ENCODE peak calls at places on chromosomes 6 and 20, in seven cellular contexts. One of them, this sample, is unnamed.
A peak's percentile ranks its signal among the peaks of the same experiment; 100 is the strongest.

GRCh38 chr6:37485259-37485658 is 14.4 kb downstream of the CCDC167 start:
- DNase-seq in HCT116: no peak
- DNase-seq in K562: peak; percentile 64
- DNase-seq in HepG2: no peak
- DNase-seq in SK-N-SH: peak; percentile 56
- DNase-seq in H1: no peak
- DNase-seq in GM12878: no peak
- DNase-seq in this sample: no peak

GRCh38 chr20:61186771-61187170 is 65.3 kb upstream of the CDH4 start:
- DNase-seq in HCT116: no peak
- DNase-seq in K562: no peak
- DNase-seq in HepG2: no peak
- DNase-seq in SK-N-SH: no peak
- DNase-seq in H1: no peak
- DNase-seq in GM12878: no peak
- DNase-seq in this sample: no peak

GRCh38 chr6:55176958-55177357 is 2.6 kb downstream of the HCRTR2 start:
- DNase-seq in HCT116: no peak
- DNase-seq in K562: no peak
- DNase-seq in HepG2: no peak
- DNase-seq in SK-N-SH: no peak
- DNase-seq in H1: no peak
- DNase-seq in GM12878: no peak
- DNase-seq in this sample: no peak

GRCh38 chr20:38127011-38127621 is 38.0 kb downstream of the TGM2 start:
- DNase-seq in HCT116: peak; percentile 26
- DNase-seq in K562: peak; percentile 78
- DNase-seq in HepG2: no peak
- DNase-seq in SK-N-SH: no peak
- DNase-seq in H1: no peak
- DNase-seq in GM12878: no peak
- DNase-seq in this sample: no peak

GRCh38 chr6:403659-404655 is 12.4 kb downstream of the IRF4 start:
- DNase-seq in HCT116: no peak
- DNase-seq in K562: no peak
- DNase-seq in HepG2: no peak
- DNase-seq in SK-N-SH: no peak
- DNase-seq in H1: no peak
- DNase-seq in GM12878: no peak
- DNase-seq in this sample: no peak

GRCh38 chr6:12064125-12064524 is 52.0 kb downstream of the HIVEP1 start:
- DNase-seq in HCT116: no peak
- DNase-seq in K562: no peak
- DNase-seq in HepG2: no peak
- DNase-seq in SK-N-SH: no peak
- DNase-seq in H1: no peak
- DNase-seq in GM12878: no peak
- DNase-seq in this sample: no peak

GRCh38 chr6:47209632-47210031 is 100.1 kb downstream of the TNFRSF21 start:
- DNase-seq in HCT116: no peak
- DNase-seq in K562: no peak
- DNase-seq in HepG2: no peak
- DNase-seq in SK-N-SH: no peak
- DNase-seq in H1: no peak
- DNase-seq in GM12878: no peak
- DNase-seq in this sample: no peak

GRCh38 chr20:18414140-18414539 is 52.7 kb downstream of the DZANK1 start:
- DNase-seq in HCT116: no peak
- DNase-seq in K562: no peak
- DNase-seq in HepG2: no peak
- DNase-seq in SK-N-SH: no peak
- DNase-seq in H1: no peak
- DNase-seq in GM12878: no peak
- DNase-seq in this sample: no peak

GRCh38 chr6:148342146-148343027 is at the start of gene SASH1:
- DNase-seq in HCT116: peak; percentile 62
- DNase-seq in K562: no peak
- DNase-seq in HepG2: peak; percentile 96
- DNase-seq in SK-N-SH: peak; percentile 24
- DNase-seq in H1: peak; percentile 86
- DNase-seq in GM12878: peak; percentile 5
- DNase-seq in this sample: peak; percentile 41

GRCh38 chr6:76403058-76403457 is 330.6 kb upstream of the IMPG1 start:
- DNase-seq in HCT116: no peak
- DNase-seq in K562: no peak
- DNase-seq in HepG2: no peak
- DNase-seq in SK-N-SH: no peak
- DNase-seq in H1: no peak
- DNase-seq in GM12878: no peak
- DNase-seq in this sample: no peak

GRCh38 chr20:20212675-20213096 is 155.2 kb upstream of the INSM1 start:
- DNase-seq in HCT116: no peak
- DNase-seq in K562: no peak
- DNase-seq in HepG2: no peak
- DNase-seq in SK-N-SH: no peak
- DNase-seq in H1: no peak
- DNase-seq in GM12878: no peak
- DNase-seq in this sample: no peak

GRCh38 chr20:48813930-48814546 is 13.8 kb downstream of the PREX1 start:
- DNase-seq in HCT116: no peak
- DNase-seq in K562: no peak
- DNase-seq in HepG2: no peak
- DNase-seq in SK-N-SH: no peak
- DNase-seq in H1: no peak
- DNase-seq in GM12878: no peak
- DNase-seq in this sample: no peak

GRCh38 chr6:1705183-1705582 is 95.5 kb downstream of the FOXC1 start:
- DNase-seq in HCT116: no peak
- DNase-seq in K562: no peak
- DNase-seq in HepG2: no peak
- DNase-seq in SK-N-SH: no peak
- DNase-seq in H1: no peak
- DNase-seq in GM12878: no peak
- DNase-seq in this sample: no peak

GRCh38 chr6:35213824-35214756 is at the start of gene SCUBE3:
- DNase-seq in HCT116: no peak
- DNase-seq in K562: no peak
- DNase-seq in HepG2: no peak
- DNase-seq in SK-N-SH: peak; percentile 92
- DNase-seq in H1: peak; percentile 81
- DNase-seq in GM12878: no peak
- DNase-seq in this sample: peak; percentile 46

DNA sequence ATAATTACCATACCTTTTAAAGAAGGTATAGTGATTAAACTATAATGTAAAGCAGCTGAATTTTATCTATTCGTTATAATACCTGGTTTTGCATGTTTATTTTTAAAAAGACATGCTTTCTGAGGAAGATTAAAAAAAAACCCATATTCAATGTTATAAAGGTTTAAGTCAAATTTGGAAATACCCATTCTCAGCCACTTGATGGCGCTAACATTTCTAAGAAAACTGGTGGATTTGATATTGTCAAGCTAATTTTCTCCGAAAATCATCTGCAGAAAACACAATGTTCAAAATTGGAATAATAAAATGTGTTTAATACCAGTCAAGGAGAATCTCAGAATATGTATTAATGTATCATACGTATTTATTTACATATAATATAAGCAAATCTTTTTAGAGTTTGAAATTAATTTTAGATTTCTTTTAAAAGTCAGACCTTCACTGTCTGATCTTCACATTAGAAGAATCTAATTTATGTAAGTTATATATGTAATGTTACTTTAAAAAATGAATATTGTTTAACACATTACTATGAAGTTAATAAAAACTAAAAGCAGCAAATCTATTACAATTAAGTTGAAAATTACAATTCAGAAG is 35.0 kb downstream of the SHPRH start:
- DNase-seq in HCT116: peak; percentile 7
- DNase-seq in K562: peak; percentile 35
- DNase-seq in HepG2: peak; percentile 49
- DNase-seq in SK-N-SH: peak; percentile 3
- DNase-seq in H1: no peak
- DNase-seq in GM12878: no peak
- DNase-seq in this sample: no peak
- TF ChIP-seq JUND in HCT116: no peak
- TF ChIP-seq JUND in K562: no peak
- TF ChIP-seq JUND in HepG2: no peak
- TF ChIP-seq JUND in SK-N-SH: no peak
- TF ChIP-seq JUND in H1: no peak
- TF ChIP-seq JUND in GM12878: no peak
- TF ChIP-seq JUND in this sample: no peak

GRCh38 chr6:29456971-29457370 is at the start of the genes OR11A1 and OR2H1:
- DNase-seq in HCT116: no peak
- DNase-seq in K562: no peak
- DNase-seq in HepG2: no peak
- DNase-seq in SK-N-SH: no peak
- DNase-seq in H1: no peak
- DNase-seq in GM12878: no peak
- DNase-seq in this sample: no peak

GRCh38 chr6:29447670-29448069 is 8.6 kb downstream of the OR10C1 start:
- DNase-seq in HCT116: no peak
- DNase-seq in K562: no peak
- DNase-seq in HepG2: no peak
- DNase-seq in SK-N-SH: no peak
- DNase-seq in H1: no peak
- DNase-seq in GM12878: no peak
- DNase-seq in this sample: peak; percentile 7

DNA sequence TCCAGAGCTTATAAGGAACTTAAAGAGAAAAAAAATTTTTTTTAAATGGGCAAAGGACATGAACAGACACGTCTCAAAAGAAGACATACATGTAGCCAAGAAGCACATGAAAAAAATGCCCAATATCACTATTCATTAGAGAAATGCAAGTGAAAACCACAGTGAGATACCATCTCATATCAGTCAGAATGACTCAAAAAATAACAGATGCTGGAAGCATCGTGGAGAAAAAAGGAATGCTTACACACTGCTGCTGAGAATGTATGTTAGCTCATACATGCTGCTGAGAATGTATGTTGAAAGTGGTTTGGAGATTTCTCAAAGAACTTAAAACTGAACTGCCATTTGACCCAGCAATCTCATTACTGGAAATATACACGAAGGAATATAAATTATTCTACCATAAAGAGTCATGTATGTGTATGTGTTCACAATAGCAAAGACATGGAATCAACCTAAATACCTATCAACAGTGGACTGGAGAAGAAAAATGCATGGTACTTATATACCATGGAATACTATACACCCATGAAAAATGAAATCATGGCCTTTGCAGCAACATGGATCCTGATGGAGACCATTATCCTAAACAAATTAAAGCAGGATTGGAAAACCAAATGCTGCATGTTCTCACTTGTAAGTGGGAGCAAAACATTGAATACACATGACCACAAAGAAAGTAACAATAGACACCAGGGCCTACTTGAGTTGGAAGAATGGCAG is 5.2 kb downstream of the OR11A1 start:
- DNase-seq in HCT116: no peak
- DNase-seq in K562: no peak
- DNase-seq in HepG2: no peak
- DNase-seq in SK-N-SH: no peak
- DNase-seq in H1: no peak
- DNase-seq in GM12878: no peak
- DNase-seq in this sample: no peak
- TF ChIP-seq JUND in HCT116: no peak
- TF ChIP-seq JUND in K562: no peak
- TF ChIP-seq JUND in HepG2: no peak
- TF ChIP-seq JUND in SK-N-SH: peak; percentile 31
- TF ChIP-seq JUND in H1: no peak
- TF ChIP-seq JUND in GM12878: no peak
- TF ChIP-seq JUND in this sample: no peak

DNA sequence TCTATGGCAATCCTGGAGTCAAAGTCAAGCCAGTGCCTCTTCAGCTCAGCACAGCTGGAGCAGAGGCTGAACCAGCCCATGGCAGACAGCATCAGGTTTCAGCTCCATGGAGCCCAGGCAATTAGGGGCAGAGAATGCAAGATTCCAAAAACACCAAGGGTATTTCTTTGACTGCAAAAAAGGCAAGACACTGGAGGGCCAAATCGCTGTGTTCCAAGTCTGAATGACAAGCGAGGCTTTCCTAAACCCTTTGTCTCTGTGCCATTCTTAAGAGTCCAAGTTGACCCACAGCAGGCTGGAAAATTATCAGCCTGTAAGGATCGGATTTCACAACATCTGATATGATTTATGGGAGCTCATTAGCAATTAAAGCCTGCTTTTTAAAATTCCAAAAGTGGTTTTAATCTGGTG is 49.7 kb upstream of the TGM3 start:
- DNase-seq in HCT116: no peak
- DNase-seq in K562: no peak
- DNase-seq in HepG2: no peak
- DNase-seq in SK-N-SH: no peak
- DNase-seq in H1: no peak
- DNase-seq in GM12878: no peak
- DNase-seq in this sample: no peak
- TF ChIP-seq JUND in HCT116: no peak
- TF ChIP-seq JUND in K562: no peak
- TF ChIP-seq JUND in HepG2: no peak
- TF ChIP-seq JUND in SK-N-SH: no peak
- TF ChIP-seq JUND in H1: no peak
- TF ChIP-seq JUND in GM12878: no peak
- TF ChIP-seq JUND in this sample: no peak

DNA sequence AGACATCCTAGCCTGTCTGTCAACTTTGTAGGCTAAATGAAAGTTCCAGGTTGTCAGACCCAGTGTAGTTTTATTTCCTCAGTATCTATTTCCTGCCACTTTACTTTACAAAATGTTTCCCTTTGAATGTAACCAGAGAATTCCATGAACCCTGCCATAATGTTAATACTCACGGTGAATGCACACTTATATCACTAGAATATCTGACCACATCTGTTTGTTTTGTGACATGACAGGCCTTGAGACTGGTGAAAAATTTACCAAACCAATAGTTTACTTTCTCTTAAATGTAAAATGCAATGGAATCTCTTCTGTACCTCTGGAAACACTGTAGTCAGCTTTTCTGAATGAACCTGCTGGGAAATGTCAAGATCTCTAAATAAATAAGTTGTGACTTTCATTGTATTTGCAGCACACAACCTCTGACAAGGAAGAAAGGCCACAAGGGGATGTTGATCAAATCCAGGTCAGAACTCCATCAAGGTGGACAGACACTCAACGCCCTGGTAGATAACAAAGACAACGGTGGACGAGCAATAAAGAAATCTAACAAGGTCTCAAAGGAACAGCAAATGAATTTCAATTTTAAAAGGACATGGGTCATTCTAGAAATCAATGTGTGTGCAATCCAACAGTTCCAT is 59.2 kb downstream of the BACH2 start:
- DNase-seq in HCT116: no peak
- DNase-seq in K562: no peak
- DNase-seq in HepG2: no peak
- DNase-seq in SK-N-SH: no peak
- DNase-seq in H1: no peak
- DNase-seq in GM12878: no peak
- DNase-seq in this sample: no peak
- TF ChIP-seq JUND in HCT116: no peak
- TF ChIP-seq JUND in K562: no peak
- TF ChIP-seq JUND in HepG2: no peak
- TF ChIP-seq JUND in SK-N-SH: no peak
- TF ChIP-seq JUND in H1: no peak
- TF ChIP-seq JUND in GM12878: no peak
- TF ChIP-seq JUND in this sample: no peak

This sample was measured in T47D.